ENCODE peak calls at places on chromosomes 6 and 20, in seven cellular contexts. One of them, this sample, is unnamed.

GRCh38 chr6:45438849-45439406 is 61.2 kb upstream of the SUPT3H start:
- DNase-seq in T47D: no peak
- DNase-seq in endothelial cell: no peak
- DNase-seq in activated B cell treated with CpG ODN at 0.5 μM for 24 hours: no peak
- DNase-seq in NCI-H2029 treated with DMSO at 0.1 percent for 48 hours: no peak
- DNase-seq in cardiac muscle cell: peak
- DNase-seq in NCI-H1092 treated with DMSO at 0.1 percent for 48 hours: no peak
- DNase-seq in this sample: no peak

GRCh38 chr20:32007787-32008616 is 2.2 kb upstream of the CCM2L start:
- DNase-seq in cardiac muscle cell: peak
- DNase-seq in NCI-H2029 treated with DMSO at 0.1 percent for 48 hours: no peak
- DNase-seq in endothelial cell: peak
- DNase-seq in NCI-H1092 treated with DMSO at 0.1 percent for 48 hours: no peak
- DNase-seq in T47D: no peak
- DNase-seq in activated B cell treated with CpG ODN at 0.5 μM for 24 hours: no peak
- DNase-seq in this sample: no peak

GRCh38 chr6:105428342-105428957 is 25.6 kb upstream of the PREP start:
- DNase-seq in cardiac muscle cell: peak
- DNase-seq in NCI-H2029 treated with DMSO at 0.1 percent for 48 hours: no peak
- DNase-seq in activated B cell treated with CpG ODN at 0.5 μM for 24 hours: no peak
- DNase-seq in NCI-H1092 treated with DMSO at 0.1 percent for 48 hours: no peak
- DNase-seq in T47D: peak
- DNase-seq in endothelial cell: no peak
- DNase-seq in this sample: no peak

GRCh38 chr20:38127011-38127621 is 38.0 kb downstream of the TGM2 start:
- DNase-seq in T47D: no peak
- DNase-seq in cardiac muscle cell: peak
- DNase-seq in endothelial cell: no peak
- DNase-seq in activated B cell treated with CpG ODN at 0.5 μM for 24 hours: no peak
- DNase-seq in NCI-H2029 treated with DMSO at 0.1 percent for 48 hours: peak
- DNase-seq in NCI-H1092 treated with DMSO at 0.1 percent for 48 hours: no peak
- DNase-seq in this sample: no peak

GRCh38 chr6:30555428-30556005 is 772 bp downstream of the GNL1 start:
- DNase-seq in T47D: no peak
- DNase-seq in NCI-H2029 treated with DMSO at 0.1 percent for 48 hours: no peak
- DNase-seq in NCI-H1092 treated with DMSO at 0.1 percent for 48 hours: no peak
- DNase-seq in cardiac muscle cell: peak
- DNase-seq in endothelial cell: peak
- DNase-seq in activated B cell treated with CpG ODN at 0.5 μM for 24 hours: no peak
- DNase-seq in this sample: no peak

GRCh38 chr20:62642666-62643520 is 590 bp downstream of the SLCO4A1 start:
- DNase-seq in NCI-H2029 treated with DMSO at 0.1 percent for 48 hours: no peak
- DNase-seq in cardiac muscle cell: no peak
- DNase-seq in NCI-H1092 treated with DMSO at 0.1 percent for 48 hours: peak
- DNase-seq in activated B cell treated with CpG ODN at 0.5 μM for 24 hours: peak
- DNase-seq in T47D: peak
- DNase-seq in endothelial cell: no peak
- DNase-seq in this sample: peak

GRCh38 chr6:3913077-3913957 is 64.1 kb downstream of the FAM50B start:
- DNase-seq in cardiac muscle cell: peak
- DNase-seq in NCI-H2029 treated with DMSO at 0.1 percent for 48 hours: peak
- DNase-seq in endothelial cell: no peak
- DNase-seq in T47D: peak
- DNase-seq in NCI-H1092 treated with DMSO at 0.1 percent for 48 hours: peak
- DNase-seq in activated B cell treated with CpG ODN at 0.5 μM for 24 hours: no peak
- DNase-seq in this sample: no peak

GRCh38 chr6:33082702-33083101 is 6.9 kb downstream of the HLA-DPB1 start:
- DNase-seq in endothelial cell: peak
- DNase-seq in NCI-H1092 treated with DMSO at 0.1 percent for 48 hours: peak
- DNase-seq in NCI-H2029 treated with DMSO at 0.1 percent for 48 hours: no peak
- DNase-seq in activated B cell treated with CpG ODN at 0.5 μM for 24 hours: no peak
- DNase-seq in T47D: no peak
- DNase-seq in cardiac muscle cell: peak
- DNase-seq in this sample: peak

GRCh38 chr6:16544521-16544920 is 216.7 kb downstream of the ATXN1 start:
- DNase-seq in endothelial cell: no peak
- DNase-seq in NCI-H1092 treated with DMSO at 0.1 percent for 48 hours: no peak
- DNase-seq in T47D: no peak
- DNase-seq in cardiac muscle cell: no peak
- DNase-seq in NCI-H2029 treated with DMSO at 0.1 percent for 48 hours: no peak
- DNase-seq in activated B cell treated with CpG ODN at 0.5 μM for 24 hours: no peak
- DNase-seq in this sample: no peak

GRCh38 chr20:36462440-36463211 is 78.7 kb upstream of the MYL9 start:
- DNase-seq in NCI-H2029 treated with DMSO at 0.1 percent for 48 hours: no peak
- DNase-seq in activated B cell treated with CpG ODN at 0.5 μM for 24 hours: peak
- DNase-seq in cardiac muscle cell: peak
- DNase-seq in NCI-H1092 treated with DMSO at 0.1 percent for 48 hours: no peak
- DNase-seq in T47D: no peak
- DNase-seq in endothelial cell: no peak
- DNase-seq in this sample: no peak

GRCh38 chr6:144718431-144718830 is 433.3 kb downstream of the UTRN start:
- DNase-seq in NCI-H2029 treated with DMSO at 0.1 percent for 48 hours: no peak
- DNase-seq in NCI-H1092 treated with DMSO at 0.1 percent for 48 hours: no peak
- DNase-seq in endothelial cell: no peak
- DNase-seq in T47D: no peak
- DNase-seq in cardiac muscle cell: no peak
- DNase-seq in activated B cell treated with CpG ODN at 0.5 μM for 24 hours: no peak
- DNase-seq in this sample: no peak

GRCh38 chr6:129726650-129727049 is 16.7 kb upstream of the ARHGAP18 start:
- DNase-seq in endothelial cell: no peak
- DNase-seq in cardiac muscle cell: no peak
- DNase-seq in T47D: no peak
- DNase-seq in NCI-H1092 treated with DMSO at 0.1 percent for 48 hours: no peak
- DNase-seq in activated B cell treated with CpG ODN at 0.5 μM for 24 hours: no peak
- DNase-seq in NCI-H2029 treated with DMSO at 0.1 percent for 48 hours: no peak
- DNase-seq in this sample: no peak

GRCh38 chr6:124999105-124999764 is 37.0 kb downstream of the RNF217 start:
- DNase-seq in NCI-H2029 treated with DMSO at 0.1 percent for 48 hours: peak
- DNase-seq in activated B cell treated with CpG ODN at 0.5 μM for 24 hours: no peak
- DNase-seq in NCI-H1092 treated with DMSO at 0.1 percent for 48 hours: no peak
- DNase-seq in cardiac muscle cell: no peak
- DNase-seq in T47D: peak
- DNase-seq in endothelial cell: no peak
- DNase-seq in this sample: no peak

GRCh38 chr6:128919831-128920230 is 36.9 kb downstream of the LAMA2 start:
- DNase-seq in T47D: no peak
- DNase-seq in endothelial cell: no peak
- DNase-seq in NCI-H2029 treated with DMSO at 0.1 percent for 48 hours: no peak
- DNase-seq in activated B cell treated with CpG ODN at 0.5 μM for 24 hours: no peak
- DNase-seq in NCI-H1092 treated with DMSO at 0.1 percent for 48 hours: no peak
- DNase-seq in cardiac muscle cell: no peak
- DNase-seq in this sample: no peak

GRCh38 chr20:63408684-63409046 is 47.5 kb upstream of the CHRNA4 start:
- DNase-seq in T47D: no peak
- DNase-seq in cardiac muscle cell: no peak
- DNase-seq in NCI-H1092 treated with DMSO at 0.1 percent for 48 hours: no peak
- DNase-seq in endothelial cell: no peak
- DNase-seq in activated B cell treated with CpG ODN at 0.5 μM for 24 hours: no peak
- DNase-seq in NCI-H2029 treated with DMSO at 0.1 percent for 48 hours: no peak
- DNase-seq in this sample: no peak

GRCh38 chr6:163149535-163149848 is 265.0 kb upstream of the QKI start:
- DNase-seq in cardiac muscle cell: no peak
- DNase-seq in endothelial cell: no peak
- DNase-seq in NCI-H2029 treated with DMSO at 0.1 percent for 48 hours: no peak
- DNase-seq in activated B cell treated with CpG ODN at 0.5 μM for 24 hours: no peak
- DNase-seq in NCI-H1092 treated with DMSO at 0.1 percent for 48 hours: no peak
- DNase-seq in T47D: no peak
- DNase-seq in this sample: no peak

GRCh38 chr6:137805622-137806021 is 61.4 kb upstream of the TNFAIP3 start:
- DNase-seq in T47D: no peak
- DNase-seq in activated B cell treated with CpG ODN at 0.5 μM for 24 hours: no peak
- DNase-seq in endothelial cell: no peak
- DNase-seq in cardiac muscle cell: peak
- DNase-seq in NCI-H1092 treated with DMSO at 0.1 percent for 48 hours: no peak
- DNase-seq in NCI-H2029 treated with DMSO at 0.1 percent for 48 hours: no peak
- DNase-seq in this sample: no peak